ENCODE peak calls at places on chromosomes 3 and 15, in four cellular contexts. D, B, N and J are unnamed samples.

GRCh38 chr3:106338582-106339219 is 469.9 kb upstream of the CBLB start:
- DNase-seq in D (no peak), N (no peak), B (no peak), J (no peak)

GRCh38 chr3:81437683-81438082 is 323.8 kb downstream of the GBE1 start:
- DNase-seq in B (no peak), D (no peak), N (no peak), J (no peak)

GRCh38 chr3:126394179-126394976 is at the start of gene CFAP100:
- DNase-seq in N (no peak), B (no peak), D (peak), J (no peak)

GRCh38 chr15:65421360-65422215 is 1.2 kb downstream of the IGDCC4 start:
- DNase-seq in D (peak), N (no peak), B (no peak), J (peak)

GRCh38 chr15:77871838-77872371 is 205.6 kb downstream of the TBC1D2B start:
- DNase-seq in B (no peak), N (no peak), D (no peak), J (no peak)

GRCh38 chr15:39969871-39970270 is 36.0 kb downstream of the EIF2AK4 start:
- DNase-seq in D (peak), N (no peak), B (no peak), J (peak)

GRCh38 chr3:124883766-124884473 is 3.2 kb downstream of the ITGB5 start:
- DNase-seq in B (no peak), D (no peak), N (no peak), J (no peak)

GRCh38 chr3:99645277-99646106 is 7.1 kb downstream of the COL8A1 start:
- DNase-seq in B (no peak), N (no peak), D (no peak), J (no peak)

GRCh38 chr3:124916837-124917409 is 17.6 kb downstream of the MUC13 start:
- DNase-seq in B (no peak), D (no peak), N (no peak), J (peak)

GRCh38 chr3:153977148-153977547 is 144.0 kb upstream of the ARHGEF26 start:
- DNase-seq in B (no peak), D (peak), N (no peak), J (peak)

GRCh38 chr3:160141485-160142185 is 83.6 kb upstream of the C3orf80 start:
- DNase-seq in D (no peak), N (no peak), B (no peak), J (no peak)

GRCh38 chr3:194280777-194281176 is 70.4 kb downstream of the CPN2 start:
- DNase-seq in B (no peak), N (no peak), D (no peak), J (no peak)

GRCh38 chr3:9183811-9184463 is 65.5 kb downstream of the SRGAP3 start:
- DNase-seq in B (no peak), D (no peak), N (no peak), J (no peak)

GRCh38 chr3:45546636-45547201 is 47.8 kb upstream of the LIMD1 start:
- DNase-seq in B (no peak), D (peak), N (no peak), J (no peak)

GRCh38 chr3:12352253-12352652 is 63.4 kb downstream of the PPARG start:
- DNase-seq in N (no peak), D (no peak), B (no peak), J (no peak)

GRCh38 chr3:46845860-46846623 is 17.2 kb downstream of the MYL3 start:
- DNase-seq in B (no peak), N (peak), D (peak), J (peak)

GRCh38 chr3:132722165-132723023 is at the start of gene NPHP3:
- DNase-seq in D (peak), N (peak), B (peak), J (peak)

GRCh38 chr15:72306211-72306785 is 13.7 kb downstream of the CELF6 start:
- DNase-seq in N (peak), B (no peak), D (peak), J (no peak)

DNA sequence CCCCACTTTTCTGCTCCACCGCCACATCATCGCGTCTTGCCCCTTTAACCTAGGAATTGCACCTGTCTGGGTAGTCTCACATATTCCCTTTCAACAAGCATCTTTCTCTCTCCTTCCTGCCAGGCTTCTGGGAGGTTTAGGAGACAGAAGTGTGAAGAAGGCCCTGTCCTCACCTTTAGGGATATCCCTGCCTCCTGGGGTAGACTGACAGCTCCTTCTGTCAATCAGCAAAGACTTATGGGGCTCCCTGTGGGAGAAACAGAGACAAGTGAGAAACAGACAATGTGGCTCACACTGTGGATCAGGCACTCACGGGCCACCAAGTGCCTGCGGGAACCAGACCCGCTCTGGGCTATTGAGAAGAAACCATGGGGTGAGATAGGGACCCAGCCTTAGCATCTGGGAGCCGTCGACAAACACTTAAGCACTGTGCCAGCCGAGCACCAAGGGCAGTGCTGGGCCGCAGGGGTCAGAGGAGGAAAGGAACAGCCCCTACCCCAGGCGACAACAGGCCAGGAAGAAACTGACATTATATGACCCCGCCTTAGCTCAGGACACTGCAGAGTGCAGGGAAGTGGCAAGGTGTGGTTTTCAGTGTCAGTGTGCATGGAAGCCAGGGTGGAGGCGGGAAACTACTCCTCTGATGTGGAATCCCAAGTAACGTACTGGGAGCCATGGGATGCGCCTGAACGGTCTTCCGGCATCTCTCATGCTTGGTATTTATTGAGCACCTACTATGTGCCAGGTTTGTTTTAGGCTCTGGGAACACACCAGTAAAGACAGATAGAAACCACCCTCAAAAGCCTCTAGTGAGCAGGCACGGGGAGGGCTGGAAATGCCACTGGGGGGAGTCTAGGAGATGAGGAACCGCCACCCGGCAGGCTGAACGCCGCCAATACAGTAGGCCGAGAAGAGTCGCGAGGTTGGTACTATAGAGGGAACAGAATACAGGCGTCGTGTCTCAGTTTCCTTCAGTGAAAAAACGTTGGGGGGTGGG is 1.8 kb downstream of the EFCC1 start:
- DNase-seq in B (no peak), N (no peak), D (no peak), J (no peak)
- H3K4me3 ChIP-seq in B (no peak), N (no peak), D (no peak), J (peak)

DNA sequence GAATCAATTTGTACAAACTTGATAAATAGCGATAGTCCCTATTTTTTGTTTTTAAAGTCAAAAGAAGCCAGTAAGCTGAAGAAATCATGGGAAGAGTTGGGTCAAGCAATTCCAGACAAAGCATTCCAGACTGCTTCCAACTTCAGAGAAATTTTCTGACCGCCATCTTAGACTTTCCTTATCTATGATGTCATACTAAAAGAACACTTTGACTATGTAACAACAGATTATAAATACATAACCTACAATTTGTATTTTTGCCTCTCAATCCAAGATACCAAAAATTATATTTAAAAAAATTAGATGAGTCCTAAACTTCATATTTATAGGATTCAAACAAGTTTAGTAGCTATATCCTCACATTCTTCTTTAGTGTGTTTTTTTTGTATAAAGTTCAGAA is 286.2 kb upstream of the KCNH8 start:
- DNase-seq in B (no peak), N (no peak), D (no peak), J (no peak)
- H3K4me3 ChIP-seq in B (no peak), N (no peak), D (no peak), J (no peak)

DNA sequence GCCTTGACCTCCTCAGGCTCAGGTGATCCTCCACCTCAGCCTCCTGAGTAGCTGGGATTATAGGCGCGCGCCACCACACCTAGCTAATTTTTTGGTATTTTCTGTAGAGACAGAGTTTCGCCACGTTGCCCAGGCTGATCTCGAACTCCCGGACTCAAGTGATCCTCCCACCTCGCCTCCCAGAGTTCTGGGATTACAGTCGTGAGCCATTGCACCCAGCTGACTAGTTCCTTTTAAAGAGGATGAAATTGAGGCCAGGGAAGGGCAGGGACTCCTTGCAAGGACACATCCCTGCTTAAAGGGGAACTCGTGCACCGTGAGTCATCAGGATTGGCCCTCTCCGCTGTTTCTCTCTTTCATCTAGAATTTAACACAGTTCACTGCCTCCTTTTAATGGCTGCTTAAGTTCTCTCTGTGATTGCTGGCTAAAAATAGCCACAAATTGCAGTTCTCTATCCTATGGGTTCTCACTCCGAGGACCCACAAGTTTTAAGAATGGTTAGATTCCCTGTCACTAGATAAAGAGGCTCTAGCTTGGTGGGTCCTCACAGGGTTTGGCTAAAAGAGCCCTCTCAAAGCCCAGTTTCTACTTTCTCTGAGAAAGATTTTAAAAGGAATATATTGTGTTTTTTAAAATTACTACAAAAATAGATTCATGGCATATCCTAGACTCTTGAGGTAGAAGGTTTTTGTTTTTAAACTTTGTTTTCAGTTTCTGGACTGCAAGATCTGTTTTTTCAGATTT is 1.4 kb downstream of the CRTAP start:
- DNase-seq in N (no peak), B (peak), D (peak), J (peak)
- H3K4me3 ChIP-seq in N (peak), B (peak), D (no peak), J (peak)

GRCh38 chr3:111592143-111592542 is 3.0 kb downstream of the ZBED2 start:
- DNase-seq in B (no peak), D (no peak), N (no peak), J (no peak)
- H3K4me3 ChIP-seq in B (no peak), D (no peak), N (no peak), J (no peak)